ENCODE peak calls at places on chromosomes 5 and 9, in ten cellular contexts. G, V, I, J, R, N, L, C, W and M are unnamed samples.

GRCh38 chr5:63963080-63963735 is 963 bp upstream of the HTR1A start:
- DNase-seq in G (peak), V (peak), I (peak), J (no peak), R (no peak), N (peak), L (no peak), C (no peak), W (peak), M (peak)

GRCh38 chr9:36317766-36318165 is 59.5 kb upstream of the GNE start:
- DNase-seq in G (no peak), V (no peak), I (no peak), J (no peak), R (no peak), N (no peak), L (peak), C (no peak), W (no peak), M (no peak)

GRCh38 chr5:140165921-140166270 is 9.1 kb upstream of the CYSTM1 start:
- DNase-seq in G (no peak), V (no peak), I (no peak), J (no peak), R (no peak), N (no peak), L (no peak), C (no peak), W (no peak), M (no peak)

GRCh38 chr9:108850293-108850897 is 5.4 kb downstream of the ACTL7B start:
- DNase-seq in G (peak), V (no peak), I (no peak), J (no peak), R (no peak), N (no peak), L (no peak), C (no peak), W (peak), M (no peak)

GRCh38 chr5:176844706-176845391 is 34.5 kb downstream of the UNC5A start:
- DNase-seq in G (peak), V (peak), I (no peak), J (no peak), R (no peak), N (no peak), L (no peak), C (no peak), W (peak), M (no peak)

GRCh38 chr5:72599519-72600400 is 92.5 kb upstream of the ZNF366 start:
- DNase-seq in G (peak), V (no peak), I (no peak), J (no peak), R (no peak), N (no peak), L (no peak), C (no peak), W (no peak), M (no peak)

GRCh38 chr9:121700165-121700830 is 48.9 kb downstream of the DAB2IP start:
- DNase-seq in G (peak), V (no peak), I (peak), J (peak), R (no peak), N (peak), L (peak), C (no peak), W (peak), M (peak)

GRCh38 chr9:129703667-129704355 is 38.4 kb downstream of the PRRX2 start:
- DNase-seq in G (no peak), V (no peak), I (no peak), J (no peak), R (no peak), N (no peak), L (peak), C (no peak), W (peak), M (no peak)

GRCh38 chr5:177373806-177374205 is 10.4 kb upstream of the SLC34A1 start:
- DNase-seq in G (no peak), V (no peak), I (no peak), J (no peak), R (no peak), N (no peak), L (no peak), C (no peak), W (no peak), M (peak)

GRCh38 chr9:117104972-117105495 is 309.8 kb downstream of the ASTN2 start:
- DNase-seq in G (peak), V (no peak), I (no peak), J (no peak), R (no peak), N (no peak), L (no peak), C (no peak), W (no peak), M (no peak)

GRCh38 chr5:33565304-33565703 is 124.5 kb downstream of the TARS1 start:
- DNase-seq in G (no peak), V (no peak), I (no peak), J (peak), R (no peak), N (no peak), L (no peak), C (no peak), W (no peak), M (no peak)

GRCh38 chr9:76401580-76402354 is 7.5 kb upstream of the RFK start:
- DNase-seq in G (peak), V (no peak), I (no peak), J (no peak), R (no peak), N (no peak), L (no peak), C (no peak), W (no peak), M (no peak)

GRCh38 chr5:157303667-157304327 is 37.9 kb downstream of the CYFIP2 start:
- DNase-seq in G (no peak), V (no peak), I (peak), J (no peak), R (peak), N (peak), L (no peak), C (no peak), W (no peak), M (peak)

GRCh38 chr9:19456996-19457693 is 48.3 kb downstream of the ACER2 start:
- DNase-seq in G (peak), V (peak), I (peak), J (peak), R (peak), N (peak), L (peak), C (peak), W (peak), M (peak)

GRCh38 chr9:133797406-133798150 is 59.4 kb upstream of the SARDH start:
- DNase-seq in G (no peak), V (no peak), I (no peak), J (no peak), R (no peak), N (no peak), L (no peak), C (no peak), W (no peak), M (no peak)

GRCh38 chr5:32304622-32305021 is 8.1 kb downstream of the MTMR12 start:
- DNase-seq in G (no peak), V (no peak), I (no peak), J (no peak), R (no peak), N (no peak), L (no peak), C (no peak), W (no peak), M (no peak)